ENCODE peak calls at places on chromosomes 7 and 10, in five cellular contexts. B is fibroblast of the aortic adventitia, F is HCT116, H is RWPE1, X is osteocyte. E is an unnamed sample.
A peak's percentile ranks its signal among the peaks of the same experiment; 100 is the strongest.

GRCh38 chr10:1100691-1101368 is 44.6 kb downstream of the WDR37 start:
- DNase-seq in X (no peak), B (no peak), F (no peak), H (no peak), E (no peak)

GRCh38 chr7:7385421-7385820 is 150.3 kb downstream of the COL28A1 start:
- DNase-seq in H (peak; percentile 8), B (no peak), X (no peak), F (no peak), E (no peak)

GRCh38 chr10:104333728-104334373 is 4.4 kb downstream of the ITPRIP start:
- DNase-seq in B (no peak), H (no peak), X (peak; percentile 54), F (no peak), E (no peak)

GRCh38 chr10:132588301-132589013 is 50.9 kb downstream of the INPP5A start:
- DNase-seq in X (no peak), H (no peak), B (peak; percentile 32), F (no peak), E (no peak)

GRCh38 chr10:132961-133898 is 2.0 kb upstream of the ZMYND11 start:
- DNase-seq in F (no peak), B (peak; percentile 77), X (no peak), H (peak; percentile 60), E (no peak)

GRCh38 chr10:126716366-126716765 is 45.9 kb upstream of the C10orf90 start:
- DNase-seq in H (no peak), B (no peak), X (no peak), F (no peak), E (no peak)

GRCh38 chr10:88831709-88832108 is 19.9 kb downstream of the ANKRD22 start:
- DNase-seq in B (no peak), X (no peak), F (no peak), H (no peak), E (peak; percentile 21)

GRCh38 chr10:49631975-49632374 is 18.1 kb downstream of the CHAT start:
- DNase-seq in H (no peak), X (no peak), B (no peak), F (no peak), E (no peak)

GRCh38 chr10:44913312-44914079 is 2.4 kb downstream of the TMEM72 start:
- DNase-seq in F (no peak), X (no peak), B (no peak), H (no peak), E (peak; percentile 61)

GRCh38 chr10:88386878-88387773 is 196.0 kb downstream of the RNLS start:
- DNase-seq in F (peak; percentile 43), X (no peak), H (peak; percentile 60), B (peak; percentile 76), E (no peak)

GRCh38 chr7:152894295-152895170 is 135.0 kb downstream of the ACTR3B start:
- DNase-seq in B (peak; percentile 0), F (no peak), H (no peak), X (no peak), E (peak; percentile 5)

GRCh38 chr7:143405671-143406352 is 2.8 kb downstream of the EPHA1 start:
- DNase-seq in B (no peak), X (no peak), H (no peak), F (no peak), E (no peak)

GRCh38 chr7:121440857-121441503 is 44.9 kb upstream of the FAM3C start:
- DNase-seq in X (no peak), F (no peak), B (no peak), H (no peak), E (no peak)

GRCh38 chr7:13989944-13990295 is 454 bp upstream of the ETV1 start:
- DNase-seq in H (peak; percentile 14), X (no peak), F (no peak), B (no peak), E (no peak)

GRCh38 chr10:116097239-116097751 is 175.7 kb downstream of the GFRA1 start:
- DNase-seq in H (no peak), F (no peak), B (no peak), X (no peak), E (no peak)

GRCh38 chr10:77355844-77356243 is 281.8 kb downstream of the KCNMA1 start:
- DNase-seq in H (peak; percentile 89), F (no peak), X (no peak), B (peak; percentile 75), E (no peak)

GRCh38 chr7:131909151-131909768 is 352.8 kb upstream of the PODXL start:
- DNase-seq in H (no peak), B (no peak), F (no peak), X (peak; percentile 79), E (no peak)

GRCh38 chr7:142328006-142328405 is 70.1 kb upstream of the PRSS58 start:
- DNase-seq in B (no peak), H (no peak), F (no peak), X (no peak), E (no peak)

GRCh38 chr10:31204090-31204489 is 114.9 kb upstream of the ZEB1 start:
- DNase-seq in B (peak; percentile 60), X (no peak), F (no peak), H (no peak), E (no peak)

GRCh38 chr10:12782537-12782936 is 219.0 kb downstream of the CCDC3 start:
- DNase-seq in H (peak; percentile 53), B (peak; percentile 29), F (peak; percentile 42), X (no peak), E (no peak)

GRCh38 chr7:74584160-74584954 is 73.2 kb upstream of the GTF2I start:
- DNase-seq in X (no peak), H (no peak), F (no peak), B (no peak), E (no peak)

GRCh38 chr7:89401099-89401498 is 605.6 kb upstream of the TEX47 start:
- DNase-seq in F (no peak), H (no peak), B (no peak), X (no peak), E (no peak)

GRCh38 chr10:48501226-48501625 is 103.6 kb downstream of the ARHGAP22 start:
- DNase-seq in H (no peak), B (no peak), X (peak; percentile 34), F (no peak), E (no peak)

GRCh38 chr7:1078985-1079384 is 8.9 kb upstream of the GPER1 start:
- DNase-seq in H (no peak), B (no peak), X (no peak), F (no peak), E (no peak)

GRCh38 chr10:53006663-53007610 is 234.4 kb upstream of the MBL2 start:
- DNase-seq in F (no peak), H (no peak), X (no peak), B (no peak), E (no peak)

GRCh38 chr10:8006274-8006999 is 48.1 kb upstream of the GATA3 start:
- DNase-seq in B (no peak), X (no peak), H (no peak), F (no peak), E (no peak)

GRCh38 chr7:149423441-149423970 is 37.4 kb downstream of the ZNF777 start:
- DNase-seq in X (no peak), B (peak; percentile 3), H (no peak), F (no peak), E (no peak)

GRCh38 chr7:2736411-2736914 is 48.5 kb downstream of the AMZ1 start:
- DNase-seq in B (no peak), X (peak; percentile 70), H (no peak), F (no peak), E (no peak)

GRCh38 chr10:61592581-61592980 is 70.1 kb upstream of the CABCOCO1 start:
- DNase-seq in F (peak; percentile 33), B (peak; percentile 1), H (no peak), X (no peak), E (no peak)
- TF ChIP-seq CTCF in F (peak; percentile 74), B (no peak), H (no peak), X (peak; percentile 21), E (no peak)

DNA sequence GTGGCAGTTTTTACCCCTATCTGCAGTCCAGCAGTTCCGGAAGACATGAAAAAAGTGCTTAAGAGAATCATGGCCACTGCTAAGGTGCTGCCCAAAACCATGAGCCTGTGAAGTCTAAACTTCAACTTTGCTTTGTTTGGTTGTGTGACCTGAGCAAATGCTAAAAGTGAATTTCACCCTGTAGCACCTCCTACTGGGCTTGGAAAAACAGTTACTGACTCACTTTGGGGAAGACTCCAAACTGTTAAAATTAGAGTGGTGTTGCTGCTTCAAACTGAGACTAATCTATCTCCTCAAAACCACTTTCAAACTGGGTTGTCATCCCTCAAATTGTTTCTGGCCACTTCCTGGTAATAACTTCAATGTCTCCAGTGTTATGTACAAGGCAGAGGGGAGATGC is 21.3 kb downstream of the MKX start:
- DNase-seq in F (no peak), H (no peak), B (no peak), X (no peak), E (no peak)
- TF ChIP-seq CTCF in F (peak; percentile 68), H (no peak), B (no peak), X (peak; percentile 41), E (no peak)

DNA sequence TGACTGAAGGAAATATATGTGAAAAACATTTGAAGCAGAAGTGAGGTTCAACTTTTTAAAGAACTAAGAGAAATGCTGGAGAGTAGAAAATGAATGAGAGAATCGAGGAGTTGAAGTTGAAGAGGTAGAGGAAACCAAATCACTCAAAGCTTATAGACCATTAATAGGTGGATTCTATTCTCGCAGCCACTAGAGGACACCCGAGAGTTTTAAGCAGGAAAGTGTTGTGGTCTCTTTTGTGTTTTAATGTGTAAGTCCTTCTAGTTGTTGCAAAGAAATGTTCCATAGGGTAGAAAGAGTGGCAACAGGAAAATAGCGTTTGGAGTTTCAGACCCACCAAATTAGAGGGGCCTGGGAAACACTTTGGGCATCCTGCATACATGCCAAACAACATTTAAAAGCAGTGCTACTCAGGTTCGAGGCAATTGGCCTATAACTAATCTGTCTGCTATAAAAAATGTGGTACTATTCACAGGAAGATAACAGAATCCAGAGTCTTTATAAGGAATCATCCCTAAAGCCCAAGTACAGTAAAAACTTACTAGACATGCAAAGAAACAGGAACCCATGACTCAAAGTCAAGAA is 75.3 kb upstream of the TAS2R16 start:
- DNase-seq in B (peak; percentile 16), H (no peak), X (no peak), F (peak; percentile 32), E (no peak)
- TF ChIP-seq CTCF in B (peak; percentile 45), H (peak; percentile 47), X (peak; percentile 35), F (peak; percentile 75), E (no peak)

DNA sequence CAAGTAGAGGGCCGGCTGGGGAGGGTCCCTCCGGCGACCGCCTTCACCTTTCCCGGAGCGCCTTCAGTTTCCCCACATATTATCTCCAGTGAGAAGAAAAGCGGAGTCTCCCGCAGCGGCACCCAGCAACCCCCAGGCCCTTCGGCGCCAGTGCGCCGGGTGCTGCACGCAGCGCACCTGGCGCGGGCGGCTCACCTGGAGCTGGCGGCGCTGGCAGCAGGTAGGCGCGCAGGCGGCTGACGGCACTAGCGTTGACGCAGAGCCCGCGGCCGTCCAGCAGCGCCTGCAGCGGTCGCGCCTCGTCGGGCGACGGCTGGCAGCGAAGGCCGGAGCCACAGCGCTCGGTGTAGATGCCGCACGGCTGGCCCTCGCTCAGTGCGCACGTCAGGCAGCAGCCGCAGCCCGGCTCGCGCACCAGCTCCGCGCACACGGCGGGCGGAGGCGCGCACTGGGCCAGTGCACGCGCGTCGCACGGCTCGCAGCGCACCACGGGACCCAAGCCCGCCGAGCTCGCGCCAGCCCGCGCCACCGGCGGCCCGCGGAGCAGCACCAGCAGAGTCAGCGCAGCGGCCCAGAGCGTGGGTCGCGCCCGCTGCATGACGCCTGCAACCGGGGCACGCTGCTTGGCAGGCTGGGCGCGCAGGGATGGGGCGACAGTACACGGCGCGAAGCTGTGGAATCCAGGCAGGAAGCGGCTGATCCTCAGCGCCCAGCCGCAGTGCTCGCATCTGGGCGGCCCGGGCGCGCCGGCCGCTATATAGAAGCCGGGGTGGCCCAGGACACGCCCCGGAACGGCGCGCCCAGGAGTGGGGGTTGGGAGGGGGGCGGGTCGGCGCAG is at the start of gene IGFBP3:
- DNase-seq in B (peak; percentile 57), H (peak; percentile 43), F (no peak), X (no peak), E (peak; percentile 34)
- TF ChIP-seq CTCF in B (no peak), H (no peak), F (no peak), X (no peak), E (no peak)

GRCh38 chr7:84194484-84195260 is at the start of gene SEMA3A:
- DNase-seq in X (no peak), F (peak; percentile 48), B (peak; percentile 89), H (peak; percentile 49), E (no peak)
- TF ChIP-seq CTCF in X (no peak), F (no peak), B (no peak), H (no peak), E (no peak)

E was measured in CD4-positive, alpha-beta T cell.